ENCODE peak calls at places on chromosomes 13 and 19, in eight cellular contexts. C, F, M, D, I, Q, J and P are unnamed samples.

GRCh38 chr19:42919757-42920079 is 2.0 kb upstream of the PSG6 start:
- DNase-seq in Q (no peak), C (no peak), J (no peak), M (no peak), F (no peak), D (no peak), I (peak), P (no peak)

GRCh38 chr13:95367309-95367843 is 66.1 kb upstream of the ABCC4 start:
- DNase-seq in J (no peak), D (no peak), C (no peak), M (no peak), I (no peak), F (no peak), Q (no peak), P (peak)

GRCh38 chr19:19404879-19405860 is at the start of gene GATAD2A:
- DNase-seq in D (peak), J (peak), I (peak), M (peak), C (peak), F (peak), Q (peak), P (peak)

GRCh38 chr19:5698635-5699422 is 8.7 kb downstream of the RPL36 start:
- DNase-seq in F (no peak), C (no peak), D (no peak), I (no peak), Q (no peak), M (no peak), J (no peak), P (no peak)

GRCh38 chr13:106919638-106920037 is 351.7 kb upstream of the ARGLU1 start:
- DNase-seq in J (peak), Q (no peak), M (no peak), F (no peak), C (no peak), I (no peak), D (no peak), P (no peak)

GRCh38 chr19:11361037-11361770 is 6.0 kb downstream of the PLPPR2 start:
- DNase-seq in D (no peak), J (peak), Q (no peak), F (no peak), M (no peak), C (no peak), I (no peak), P (no peak)

GRCh38 chr19:11288349-11288748 is 7.6 kb upstream of the TSPAN16 start:
- DNase-seq in J (no peak), M (no peak), D (no peak), I (no peak), Q (peak), C (no peak), F (peak), P (peak)

GRCh38 chr19:40836754-40837429 is 13.4 kb downstream of the CYP2A6 start:
- DNase-seq in J (no peak), D (no peak), M (no peak), F (no peak), C (no peak), Q (no peak), I (no peak), P (no peak)

GRCh38 chr13:114179087-114179658 is at the start of gene CFAP97D2:
- DNase-seq in M (no peak), I (no peak), Q (no peak), J (no peak), C (no peak), D (no peak), F (no peak), P (no peak)

GRCh38 chr19:18897108-18898029 is 1.4 kb upstream of the CERS1 start:
- DNase-seq in J (no peak), Q (no peak), I (no peak), M (no peak), F (no peak), D (no peak), C (no peak), P (no peak)

GRCh38 chr19:44925114-44925891 is 10.9 kb downstream of the APOC1 start:
- DNase-seq in C (no peak), Q (peak), D (no peak), J (no peak), F (peak), I (no peak), M (no peak), P (peak)

GRCh38 chr19:35118268-35119026 is 2.8 kb downstream of the FXYD3 start:
- DNase-seq in F (no peak), C (no peak), J (no peak), Q (no peak), D (no peak), M (no peak), I (no peak), P (no peak)

GRCh38 chr13:42487221-42487620 is 86.7 kb upstream of the TNFSF11 start:
- DNase-seq in M (no peak), D (no peak), Q (peak), J (no peak), I (no peak), F (no peak), C (no peak), P (no peak)

GRCh38 chr19:18322318-18322758 is 538 bp downstream of the LSM4 start:
- DNase-seq in C (no peak), F (peak), I (peak), M (no peak), D (no peak), Q (peak), J (no peak), P (peak)

GRCh38 chr19:33000510-33000909 is 28.5 kb downstream of the FAAP24 start:
- DNase-seq in F (no peak), C (no peak), Q (no peak), M (no peak), D (no peak), I (no peak), J (no peak), P (no peak)

GRCh38 chr19:3249408-3249807 is 24.9 kb downstream of the CELF5 start:
- DNase-seq in M (no peak), D (no peak), C (no peak), Q (no peak), J (peak), F (no peak), I (peak), P (peak)

GRCh38 chr19:17244618-17245534 is 843 bp downstream of the NR2F6 start:
- DNase-seq in Q (no peak), I (peak), F (peak), D (no peak), J (no peak), M (no peak), C (no peak), P (no peak)

GRCh38 chr19:16359074-16359473 is 34.4 kb downstream of the KLF2 start:
- DNase-seq in C (no peak), I (no peak), Q (no peak), M (no peak), F (no peak), J (no peak), D (no peak), P (no peak)

GRCh38 chr13:36192166-36192565 is 22.2 kb downstream of the SOHLH2 start:
- DNase-seq in J (no peak), F (peak), Q (no peak), D (no peak), I (no peak), M (no peak), C (no peak), P (no peak)

GRCh38 chr19:49364083-49364687 is 508 bp downstream of the DKKL1 start:
- DNase-seq in M (no peak), F (no peak), C (no peak), I (no peak), Q (no peak), J (no peak), D (no peak), P (no peak)

GRCh38 chr13:93066187-93066586 is 160.4 kb upstream of the GPC6 start:
- DNase-seq in J (no peak), I (no peak), F (peak), C (no peak), D (no peak), Q (peak), M (no peak), P (no peak)

GRCh38 chr13:59203855-59204254 is 959.9 kb downstream of the DIAPH3 start:
- DNase-seq in I (no peak), Q (no peak), C (no peak), J (no peak), D (no peak), M (no peak), F (no peak), P (no peak)